ENCODE peak calls at places on chromosomes 3 and 15, in nine cellular contexts. V, T, P, B, Z, G, Y, F and R are unnamed samples.

GRCh38 chr3:36729204-36730056 is 34.9 kb downstream of the DCLK3 start:
- DNase-seq in V (peak; percentile 35), T (peak; percentile 48), P (peak; percentile 81), B (no peak), Z (peak; percentile 27), G (no peak), Y (no peak), F (no peak), R (no peak)

GRCh38 chr15:52857937-52858336 is 67.8 kb upstream of the ONECUT1 start:
- DNase-seq in V (no peak), T (no peak), P (no peak), B (no peak), Z (no peak), G (no peak), Y (no peak), F (no peak), R (no peak)

GRCh38 chr15:52789601-52790165 is 453 bp downstream of the ONECUT1 start:
- DNase-seq in V (no peak), T (peak; percentile 51), P (no peak), B (peak; percentile 21), Z (no peak), G (no peak), Y (no peak), F (no peak), R (no peak)

GRCh38 chr15:77753238-77753873 is 120.6 kb upstream of the LINGO1 start:
- DNase-seq in V (peak; percentile 27), T (peak; percentile 84), P (no peak), B (peak; percentile 50), Z (no peak), G (no peak), Y (no peak), F (no peak), R (peak; percentile 18)

GRCh38 chr15:70879386-70879785 is 12.8 kb downstream of the THAP10 start:
- DNase-seq in V (no peak), T (no peak), P (peak; percentile 95), B (no peak), Z (no peak), G (no peak), Y (no peak), F (no peak), R (no peak)

GRCh38 chr3:41364736-41365135 is 165.4 kb downstream of the CTNNB1 start:
- DNase-seq in V (no peak), T (no peak), P (no peak), B (no peak), Z (no peak), G (no peak), Y (no peak), F (no peak), R (no peak)

GRCh38 chr3:39275963-39276593 is 3.8 kb downstream of the CX3CR1 start:
- DNase-seq in V (no peak), T (no peak), P (no peak), B (no peak), Z (no peak), G (no peak), Y (no peak), F (no peak), R (no peak)

GRCh38 chr3:190539526-190539925 is 25.6 kb downstream of the IL1RAP start:
- DNase-seq in V (no peak), T (no peak), P (no peak), B (no peak), Z (no peak), G (no peak), Y (no peak), F (no peak), R (no peak)

GRCh38 chr3:66010348-66011097 is 28.2 kb downstream of the MAGI1 start:
- DNase-seq in V (no peak), T (peak; percentile 28), P (no peak), B (no peak), Z (no peak), G (no peak), Y (no peak), F (no peak), R (no peak)

GRCh38 chr3:36165509-36165908 is 214.8 kb upstream of the STAC start:
- DNase-seq in V (no peak), T (no peak), P (no peak), B (no peak), Z (no peak), G (no peak), Y (no peak), F (no peak), R (no peak)

GRCh38 chr3:141201122-141201521 is 30.5 kb upstream of the PXYLP1 start:
- DNase-seq in V (no peak), T (no peak), P (no peak), B (no peak), Z (no peak), G (no peak), Y (no peak), F (no peak), R (no peak)

GRCh38 chr3:174126990-174127758 is 729.6 kb downstream of the NLGN1 start:
- DNase-seq in V (no peak), T (no peak), P (no peak), B (no peak), Z (no peak), G (no peak), Y (no peak), F (no peak), R (no peak)

DNA sequence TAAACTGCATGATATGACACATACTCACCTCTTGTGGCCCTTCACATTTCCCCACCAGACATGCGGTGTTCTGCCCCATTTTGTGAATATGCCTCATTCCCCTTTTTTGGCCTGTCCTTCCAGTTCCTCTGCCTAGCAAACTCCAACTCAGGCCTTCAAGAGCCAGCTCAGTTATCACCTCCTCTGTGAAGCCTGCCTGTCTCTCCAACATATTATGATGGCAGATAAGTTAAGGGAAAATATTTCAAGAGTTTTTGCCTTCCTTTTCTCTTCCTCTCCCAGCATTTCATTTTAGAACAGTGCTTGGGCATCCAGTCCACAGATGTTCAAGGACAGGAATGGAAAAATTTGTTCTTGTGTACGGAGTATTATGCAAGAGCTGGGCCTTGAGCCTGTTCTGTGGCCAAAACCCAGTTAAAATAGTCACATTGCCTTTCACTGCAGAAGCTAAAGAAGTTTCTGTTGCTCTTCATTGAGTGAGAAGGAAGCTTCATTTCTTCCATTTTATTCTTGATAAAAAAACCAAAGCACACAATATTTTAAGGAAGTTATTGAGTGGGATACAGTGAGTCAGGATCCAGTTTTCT is 192.1 kb downstream of the GHSR start:
- DNase-seq in V (no peak), T (no peak), P (peak; percentile 86), B (no peak), Z (no peak), G (peak; percentile 48), Y (peak; percentile 22), F (no peak), R (peak; percentile 69)
- H3K4me1 ChIP-seq in V (no peaks in the 10 kb centered on the region), T (peaks cover 21% of the 10 kb centered on the region), P (peaks cover 2% of the 10 kb centered on the region), B (no peaks in the 10 kb centered on the region), Z (no peaks in the 10 kb centered on the region), G (peaks cover 17% of the 10 kb centered on the region), Y (peaks cover 52% of the 10 kb centered on the region), F (peaks cover 8% of the 10 kb centered on the region), R (peaks cover 24% of the 10 kb centered on the region)

GRCh38 chr3:5149306-5149880 is 27.3 kb downstream of the ARL8B start:
- DNase-seq in V (no peak), T (no peak), P (no peak), B (no peak), Z (no peak), G (no peak), Y (no peak), F (no peak), R (no peak)
- H3K4me1 ChIP-seq in V (no peaks in the 10 kb centered on the region), T (no peaks in the 10 kb centered on the region), P (no peaks in the 10 kb centered on the region), B (no peaks in the 10 kb centered on the region), Z (no peaks in the 10 kb centered on the region), G (peaks cover 5% of the 10 kb centered on the region), Y (peaks cover 29% of the 10 kb centered on the region), F (no peaks in the 10 kb centered on the region), R (no peaks in the 10 kb centered on the region)

GRCh38 chr15:80482686-80483085 is 78.5 kb downstream of the ARNT2 start:
- DNase-seq in V (no peak), T (no peak), P (no peak), B (no peak), Z (no peak), G (no peak), Y (no peak), F (no peak), R (no peak)

GRCh38 chr15:80483656-80484055 is 79.5 kb downstream of the ARNT2 start:
- DNase-seq in V (no peak), T (no peak), P (peak; percentile 85), B (no peak), Z (no peak), G (no peak), Y (no peak), F (no peak), R (no peak)

GRCh38 chr15:80487884-80488283 is 83.7 kb downstream of the ARNT2 start:
- DNase-seq in V (no peak), T (no peak), P (no peak), B (no peak), Z (no peak), G (no peak), Y (no peak), F (no peak), R (no peak)

GRCh38 chr15:80484312-80484981 is 80.3 kb downstream of the ARNT2 start:
- DNase-seq in V (no peak), T (no peak), P (peak; percentile 83), B (no peak), Z (no peak), G (no peak), Y (no peak), F (no peak), R (no peak)

DNA sequence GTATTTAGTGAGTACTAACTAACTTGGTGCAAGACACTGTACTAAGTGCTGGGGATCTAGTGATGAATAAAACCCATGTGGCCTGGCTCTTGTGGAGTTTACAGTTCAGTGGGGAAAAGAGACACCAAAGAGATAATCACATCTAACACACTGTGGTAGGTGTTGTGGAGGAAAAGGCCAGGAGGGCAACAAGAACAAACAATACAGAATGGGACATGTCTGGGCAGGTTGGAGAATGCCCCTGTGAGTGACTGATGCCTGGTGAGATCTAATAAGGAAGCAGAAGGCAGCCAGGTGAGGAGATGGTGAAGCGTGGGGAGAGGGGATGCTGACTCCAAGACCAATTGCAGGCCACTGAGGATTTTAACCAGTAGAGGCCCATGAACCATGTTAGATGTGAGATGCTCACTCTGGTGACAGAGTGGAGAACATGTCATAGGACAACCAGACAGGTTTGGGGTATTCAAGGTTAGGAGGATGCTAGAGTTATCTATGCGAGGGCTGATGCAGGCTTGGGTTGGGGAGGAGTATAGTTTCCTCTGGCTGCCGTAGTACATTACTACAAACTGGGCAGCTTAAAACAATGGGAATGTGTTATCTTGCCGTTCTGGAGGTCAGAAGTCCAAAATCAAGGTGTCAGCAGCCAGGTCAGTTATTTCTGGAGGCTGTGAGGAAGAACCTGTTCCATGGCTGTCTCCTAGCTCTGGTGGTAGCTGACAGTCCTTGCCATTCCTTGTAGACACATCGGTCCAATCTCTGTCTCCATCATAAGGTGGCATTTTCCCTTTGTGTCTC is 81.4 kb downstream of the ARNT2 start:
- DNase-seq in V (no peak), T (no peak), P (no peak), B (no peak), Z (no peak), G (no peak), Y (no peak), F (no peak), R (no peak)
- H3K4me1 ChIP-seq in V (no peaks in the 10 kb centered on the region), T (no peaks in the 10 kb centered on the region), P (peaks cover 60% of the 10 kb centered on the region), B (no peaks in the 10 kb centered on the region), Z (no peaks in the 10 kb centered on the region), G (peaks cover 23% of the 10 kb centered on the region), Y (no peaks in the 10 kb centered on the region), F (no peaks in the 10 kb centered on the region), R (peaks cover 23% of the 10 kb centered on the region)

DNA sequence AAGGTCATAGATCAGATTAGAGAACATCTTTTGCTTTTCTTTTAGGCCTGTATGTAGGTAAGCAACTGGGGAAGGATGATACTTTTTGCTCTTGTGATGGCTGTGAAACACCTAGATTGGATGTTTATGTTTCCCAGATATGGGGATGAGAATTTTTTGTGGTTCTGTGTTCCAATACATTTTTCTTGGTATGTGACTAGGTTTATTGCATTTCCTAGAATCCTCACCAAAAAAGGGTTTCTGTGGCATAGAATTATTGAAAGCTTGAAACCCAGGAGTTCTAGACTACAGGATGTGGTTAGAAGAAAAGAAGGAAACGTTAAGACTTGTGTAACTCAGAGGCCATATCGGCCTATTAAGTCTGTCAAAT is 25.8 kb downstream of the OXNAD1 start:
- DNase-seq in V (peak; percentile 35), T (no peak), P (no peak), B (no peak), Z (no peak), G (no peak), Y (no peak), F (no peak), R (no peak)
- H3K4me1 ChIP-seq in V (peaks cover 14% of the 10 kb centered on the region), T (peaks cover 51% of the 10 kb centered on the region), P (no peaks in the 10 kb centered on the region), B (no peaks in the 10 kb centered on the region), Z (no peaks in the 10 kb centered on the region), G (peaks cover 21% of the 10 kb centered on the region), Y (peaks cover 30% of the 10 kb centered on the region), F (no peaks in the 10 kb centered on the region), R (no peaks in the 10 kb centered on the region)